ENCODE peak calls at places on chromosomes 6 and 20, in eight cellular contexts. O is AG04450; D is HEK293T; S is fibroblast of the conjunctiva; Z is EH; B is stimulated activated CD8-positive, alpha-beta memory T cell treated with anti-CD3 and anti-CD28 coated beads, Interleukin-2, amount 100 ng/mL, for 1 hour; Y is AG08396; W is sciatic nerve. T is an unnamed sample.
A peak's percentile ranks its signal among the peaks of the same experiment; 100 is the strongest.

GRCh38 chr6:125798734-125799510 is 8.2 kb downstream of the NCOA7 start:
- DNase-seq in O (no peak), D (no peak), S (no peak), Z (peak; percentile 45), B (no peak), Y (no peak), W (no peak), T (no peak)

GRCh38 chr6:73943401-73943800 is 247.4 kb downstream of the CD109 start:
- DNase-seq in O (no peak), D (no peak), S (no peak), Z (no peak), B (no peak), Y (no peak), W (no peak), T (no peak)

GRCh38 chr6:49949062-49949461 is 14.9 kb downstream of the DEFB114 start:
- DNase-seq in O (no peak), D (no peak), S (no peak), Z (no peak), B (no peak), Y (no peak), W (no peak), T (no peak)

GRCh38 chr6:155330922-155331321 is 16.6 kb upstream of the TFB1M start:
- DNase-seq in O (no peak), D (no peak), S (no peak), Z (no peak), B (no peak), Y (no peak), W (no peak), T (no peak)

GRCh38 chr20:44031822-44032582 is 117.3 kb downstream of the TOX2 start:
- DNase-seq in O (no peak), D (no peak), S (no peak), Z (no peak), B (no peak), Y (no peak), W (no peak), T (no peak)

GRCh38 chr6:84902354-84902928 is 138.0 kb upstream of the TBX18 start:
- DNase-seq in O (no peak), D (no peak), S (no peak), Z (no peak), B (no peak), Y (no peak), W (no peak), T (no peak)

GRCh38 chr6:21022343-21023107 is 488.3 kb downstream of the CDKAL1 start:
- DNase-seq in O (peak; percentile 48), D (peak; percentile 21), S (no peak), Z (peak; percentile 41), B (no peak), Y (peak; percentile 4), W (no peak), T (peak; percentile 62)

GRCh38 chr6:127855542-127856159 is 45.2 kb downstream of the THEMIS start:
- DNase-seq in O (no peak), D (peak; percentile 13), S (peak; percentile 20), Z (peak; percentile 40), B (peak; percentile 27), Y (peak; percentile 8), W (no peak), T (no peak)

GRCh38 chr6:13407368-13407708 is 79.0 kb upstream of the TBC1D7 start:
- DNase-seq in O (no peak), D (no peak), S (no peak), Z (no peak), B (no peak), Y (no peak), W (no peak), T (no peak)

GRCh38 chr6:8688823-8689222 is 253.5 kb upstream of the SLC35B3 start:
- DNase-seq in O (no peak), D (no peak), S (no peak), Z (no peak), B (no peak), Y (no peak), W (no peak), T (no peak)

T was measured in pulmonary artery endothelial cell.